ENCODE peak calls at places on chromosomes 16 and 17, in six cellular contexts. T is endothelial cell; P is breast epithelium; H is Calu3; K is suprapubic skin; I is CD4-positive, alpha-beta T cell. M is an unnamed sample.

GRCh38 chr17:75632863-75633483 is at the start of gene SMIM5:
- DNase-seq in T (peak), P (peak), H (peak), K (peak), I (peak), M (peak)

GRCh38 chr16:84737192-84737591 is 37.4 kb downstream of the USP10 start:
- DNase-seq in T (no peak), P (no peak), H (no peak), K (no peak), I (no peak), M (no peak)

GRCh38 chr16:50644730-50645129 is 36.4 kb downstream of the SNX20 start:
- DNase-seq in T (no peak), P (no peak), H (peak), K (no peak), I (peak), M (no peak)

GRCh38 chr17:41972571-41973411 is 6.2 kb downstream of the CNP start:
- DNase-seq in T (no peak), P (peak), H (peak), K (no peak), I (no peak), M (no peak)

GRCh38 chr17:37088459-37088858 is 139.7 kb downstream of the AATF start:
- DNase-seq in T (no peak), P (no peak), H (peak), K (no peak), I (no peak), M (no peak)

GRCh38 chr16:78065344-78065743 is 34.1 kb upstream of the WWOX start:
- DNase-seq in T (no peak), P (no peak), H (no peak), K (no peak), I (no peak), M (no peak)

GRCh38 chr16:86034421-86034919 is 135.5 kb downstream of the IRF8 start:
- DNase-seq in T (no peak), P (no peak), H (no peak), K (no peak), I (no peak), M (no peak)

GRCh38 chr17:74960739-74961342 is 11.7 kb downstream of the HID1 start:
- DNase-seq in T (peak), P (no peak), H (no peak), K (no peak), I (no peak), M (peak)

GRCh38 chr16:59249049-59249448 is 514.9 kb upstream of the GOT2 start:
- DNase-seq in T (peak), P (no peak), H (no peak), K (no peak), I (no peak), M (no peak)

GRCh38 chr17:56171186-56171959 is 18.1 kb downstream of the ANKFN1 start:
- DNase-seq in T (no peak), P (no peak), H (no peak), K (no peak), I (no peak), M (no peak)

GRCh38 chr17:17503566-17504130 is 7.5 kb upstream of the RASD1 start:
- DNase-seq in T (no peak), P (no peak), H (no peak), K (no peak), I (no peak), M (no peak)

GRCh38 chr17:36592711-36593321 is 1.1 kb downstream of the DHRS11 start:
- DNase-seq in T (no peak), P (no peak), H (no peak), K (no peak), I (no peak), M (no peak)

GRCh38 chr16:54447606-54448440 is 161.2 kb upstream of the IRX3 start:
- DNase-seq in T (no peak), P (no peak), H (no peak), K (no peak), I (no peak), M (no peak)

GRCh38 chr16:23365602-23366240 is 63.6 kb downstream of the SCNN1B start:
- DNase-seq in T (peak), P (no peak), H (peak), K (no peak), I (no peak), M (no peak)

GRCh38 chr17:3665834-3666233 is 2.5 kb downstream of the TAX1BP3 start:
- DNase-seq in T (no peak), P (no peak), H (no peak), K (no peak), I (no peak), M (no peak)

GRCh38 chr17:3669085-3669347 is 404 bp downstream of the EMC6 start:
- DNase-seq in T (no peak), P (no peak), H (no peak), K (no peak), I (no peak), M (no peak)

GRCh38 chr17:3666516-3666915 is 1.9 kb downstream of the TAX1BP3 start:
- DNase-seq in T (no peak), P (no peak), H (no peak), K (no peak), I (no peak), M (no peak)

GRCh38 chr17:3668279-3669084 is at the start of the genes EMC6 and TAX1BP3:
- DNase-seq in T (peak), P (peak), H (peak), K (peak), I (peak), M (peak)

GRCh38 chr17:3667366-3668278 is 756 bp downstream of the TAX1BP3 start:
- DNase-seq in T (peak), P (peak), H (peak), K (peak), I (no peak), M (peak)
- TF ChIP-seq CTCF in T (no peak), P (no peak), H (no peak), K (no peak), I (no peak), M (no peak)

GRCh38 chr16:8167436-8167835 is 422.9 kb downstream of the TMEM114 start:
- DNase-seq in T (no peak), P (no peak), H (no peak), K (no peak), I (no peak), M (no peak)

GRCh38 chr16:8173111-8173644 is 417.1 kb downstream of the TMEM114 start:
- DNase-seq in T (peak), P (peak), H (peak), K (peak), I (no peak), M (peak)

GRCh38 chr16:8168016-8168415 is 422.3 kb downstream of the TMEM114 start:
- DNase-seq in T (no peak), P (no peak), H (no peak), K (no peak), I (no peak), M (no peak)
- TF ChIP-seq CTCF in T (no peak), P (no peak), H (no peak), K (no peak), I (no peak), M (no peak)

DNA sequence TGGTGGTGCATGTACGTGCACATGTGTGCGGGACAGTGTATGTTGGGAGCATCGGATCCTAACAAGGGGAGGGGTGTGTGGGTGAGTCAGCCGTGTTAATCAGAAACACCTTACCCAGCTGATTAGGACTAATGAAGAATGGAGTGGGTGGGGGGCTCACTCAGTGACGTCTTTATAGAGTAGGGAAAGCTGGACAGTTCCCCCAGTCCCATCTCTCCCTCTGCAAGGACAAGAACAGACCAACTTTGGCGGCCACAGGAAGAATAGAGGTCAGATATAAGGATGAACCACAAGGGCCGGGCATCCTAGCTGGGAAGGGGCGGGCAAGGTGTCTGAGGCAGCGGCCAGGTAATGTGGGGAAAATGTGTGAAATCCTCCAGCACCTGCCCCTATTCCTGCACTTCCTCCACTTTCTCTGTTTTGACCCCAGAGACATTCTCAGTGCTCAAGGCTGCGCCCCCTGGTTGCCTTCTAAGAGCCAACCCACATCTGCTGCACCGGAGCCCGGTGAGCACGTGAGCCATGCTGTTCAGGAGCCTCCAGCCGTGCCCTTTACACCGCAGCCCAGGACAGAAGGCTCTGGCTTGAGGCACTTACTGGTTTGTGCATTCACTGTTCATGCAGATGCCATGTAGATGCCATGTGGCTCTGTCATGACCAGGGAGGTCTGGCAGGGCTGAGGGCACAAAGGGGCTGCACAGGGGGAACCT is 18.9 kb upstream of the TBX21 start:
- DNase-seq in T (no peak), P (no peak), H (no peak), K (no peak), I (no peak), M (no peak)
- TF ChIP-seq CTCF in T (no peak), P (no peak), H (no peak), K (no peak), I (no peak), M (peak)

DNA sequence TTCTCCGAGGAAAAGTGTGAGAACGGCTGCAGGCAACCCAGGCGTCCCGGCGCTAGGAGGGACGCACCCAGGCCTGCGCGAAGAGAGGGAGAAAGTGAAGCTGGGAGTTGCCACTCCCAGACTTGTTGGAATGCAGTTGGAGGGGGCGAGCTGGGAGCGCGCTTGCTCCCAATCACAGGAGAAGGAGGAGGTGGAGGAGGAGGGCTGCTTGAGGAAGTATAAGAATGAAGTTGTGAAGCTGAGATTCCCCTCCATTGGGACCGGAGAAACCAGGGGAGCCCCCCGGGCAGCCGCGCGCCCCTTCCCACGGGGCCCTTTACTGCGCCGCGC is at the start of gene ERBB2:
- DNase-seq in T (peak), P (peak), H (peak), K (no peak), I (no peak), M (peak)
- TF ChIP-seq CTCF in T (no peak), P (no peak), H (no peak), K (no peak), I (no peak), M (no peak)

GRCh38 chr16:28052274-28053128 is 11.0 kb downstream of the GSG1L start:
- DNase-seq in T (no peak), P (no peak), H (no peak), K (no peak), I (no peak), M (no peak)

GRCh38 chr16:28053461-28053860 is 10.1 kb downstream of the GSG1L start:
- DNase-seq in T (no peak), P (no peak), H (no peak), K (no peak), I (no peak), M (no peak)

DNA sequence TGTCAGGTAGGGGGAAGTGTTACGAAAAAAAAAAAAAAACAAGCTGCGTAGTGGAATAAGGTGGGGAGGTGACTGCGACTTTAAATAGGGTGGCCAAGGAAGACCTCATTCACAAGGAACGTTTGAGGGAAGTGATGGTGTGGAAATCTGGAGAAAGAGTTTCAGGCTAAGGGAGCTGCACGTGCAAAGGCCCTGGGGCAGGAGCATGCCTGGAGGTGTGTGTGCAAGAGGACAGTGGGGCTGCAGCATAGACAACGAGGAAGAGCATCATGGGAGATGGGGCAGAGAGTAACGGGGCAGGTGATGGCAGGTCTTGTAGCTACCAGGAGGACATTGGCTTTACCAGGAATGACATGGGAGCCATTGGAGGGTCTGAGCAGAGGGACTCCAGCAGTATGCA is 12.0 kb downstream of the GSG1L start:
- DNase-seq in T (no peak), P (no peak), H (no peak), K (no peak), I (no peak), M (no peak)
- TF ChIP-seq CTCF in T (no peak), P (no peak), H (no peak), K (no peak), I (no peak), M (no peak)

GRCh38 chr17:19363114-19363438 is 553 bp upstream of the B9D1 start:
- DNase-seq in T (no peak), P (no peak), H (no peak), K (no peak), I (no peak), M (no peak)
- TF ChIP-seq CTCF in T (peak), P (no peak), H (no peak), K (no peak), I (peak), M (no peak)